ENCODE peak calls at places on chromosomes 12 and 14, in nine cellular contexts. M, I, P, F, R, U, Z, L and G are unnamed samples.
A peak's percentile ranks its signal among the peaks of the same experiment; 100 is the strongest.

GRCh38 chr14:39102969-39103957 is at the start of gene SEC23A:
- DNase-seq in P (peak; percentile 75), M (peak; percentile 89), I (peak; percentile 85), L (peak; percentile 75), R (peak; percentile 99), U (peak; percentile 95), Z (peak; percentile 94), F (peak; percentile 92), G (peak; percentile 87)

GRCh38 chr12:22729898-22730443 is 105.0 kb downstream of the ETNK1 start:
- DNase-seq in L (no peak), M (no peak), F (no peak), U (no peak), I (no peak), R (no peak), Z (no peak), P (no peak), G (no peak)

GRCh38 chr12:51028126-51028810 is 2.1 kb upstream of the SLC11A2 start:
- DNase-seq in U (no peak), F (no peak), M (no peak), P (peak; percentile 36), I (no peak), L (peak; percentile 84), R (peak; percentile 70), Z (peak; percentile 21), G (no peak)

GRCh38 chr12:94831081-94831747 is 172.3 kb downstream of the NDUFA12 start:
- DNase-seq in M (no peak), I (no peak), R (no peak), F (no peak), U (no peak), L (no peak), Z (peak; percentile 56), P (no peak), G (no peak)

GRCh38 chr12:106794369-106794768 is 19.9 kb downstream of the RIC8B start:
- DNase-seq in R (no peak), U (no peak), L (no peak), M (no peak), I (no peak), Z (no peak), F (no peak), P (no peak), G (no peak)

GRCh38 chr12:65816086-65816485 is 8.2 kb upstream of the HMGA2 start:
- DNase-seq in R (no peak), Z (no peak), P (no peak), U (no peak), L (no peak), I (no peak), M (no peak), F (no peak), G (no peak)

GRCh38 chr12:58966939-58967338 is 46.6 kb upstream of the LRIG3 start:
- DNase-seq in P (no peak), M (no peak), F (no peak), Z (no peak), L (no peak), U (no peak), R (no peak), I (no peak), G (no peak)

GRCh38 chr14:22296722-22297121 is 292.3 kb downstream of the DAD1 start:
- DNase-seq in F (no peak), R (peak; percentile 76), L (no peak), Z (no peak), I (no peak), U (no peak), P (no peak), M (no peak), G (no peak)

GRCh38 chr12:124995200-124995961 is 1.9 kb downstream of the BRI3BP start:
- DNase-seq in R (no peak), L (peak; percentile 56), P (no peak), M (no peak), U (no peak), I (no peak), Z (peak; percentile 38), F (no peak), G (no peak)

GRCh38 chr12:1878214-1878613 is 40.2 kb downstream of the CACNA2D4 start:
- DNase-seq in R (no peak), U (no peak), Z (no peak), M (no peak), P (no peak), F (no peak), L (no peak), I (no peak), G (peak; percentile 2)

GRCh38 chr12:115132145-115132544 is 448.2 kb upstream of the TBX3 start:
- DNase-seq in U (no peak), F (no peak), I (no peak), M (no peak), L (no peak), R (no peak), P (no peak), Z (no peak), G (no peak)

GRCh38 chr14:47148686-47149085 is 497.1 kb upstream of the RPL10L start:
- DNase-seq in F (no peak), U (no peak), M (no peak), R (no peak), Z (no peak), L (no peak), I (no peak), P (no peak), G (no peak)

GRCh38 chr12:51705450-51705849 is 114.4 kb downstream of the SCN8A start:
- DNase-seq in R (no peak), M (no peak), P (no peak), F (no peak), I (no peak), L (no peak), U (no peak), Z (no peak), G (no peak)

GRCh38 chr12:113136128-113136989 is 798 bp upstream of the RASAL1 start:
- DNase-seq in M (no peak), L (peak; percentile 51), R (no peak), P (no peak), F (peak; percentile 50), I (no peak), U (no peak), Z (peak; percentile 64), G (peak; percentile 50)

GRCh38 chr14:73173092-73173735 is 36.9 kb downstream of the PSEN1 start:
- DNase-seq in R (peak; percentile 24), Z (no peak), I (no peak), P (peak; percentile 18), U (no peak), L (peak; percentile 32), F (no peak), M (no peak), G (peak; percentile 35)

GRCh38 chr14:75822522-75823288 is 159.1 kb downstream of the TGFB3 start:
- DNase-seq in L (no peak), I (no peak), F (no peak), Z (no peak), M (no peak), P (no peak), U (peak; percentile 69), R (no peak), G (no peak)

GRCh38 chr12:125111403-125111802 is 46.2 kb downstream of the AACS start:
- DNase-seq in R (no peak), F (no peak), P (no peak), L (peak; percentile 53), I (no peak), M (no peak), U (no peak), Z (no peak), G (no peak)

GRCh38 chr12:81792666-81793065 is 33.5 kb upstream of the PPFIA2 start:
- DNase-seq in F (no peak), R (no peak), L (no peak), U (no peak), I (no peak), Z (no peak), M (no peak), P (no peak), G (no peak)

GRCh38 chr14:64707661-64708060 is 3.4 kb downstream of the PLEKHG3 start:
- DNase-seq in L (no peak), P (peak; percentile 75), U (peak; percentile 38), F (no peak), I (no peak), R (peak; percentile 81), Z (peak; percentile 53), M (no peak), G (no peak)

GRCh38 chr14:24921903-24922302 is 128.0 kb downstream of the STXBP6 start:
- DNase-seq in R (no peak), I (no peak), L (no peak), P (no peak), U (no peak), F (no peak), M (no peak), Z (no peak), G (no peak)

GRCh38 chr12:89350661-89351488 is 1.4 kb downstream of the DUSP6 start:
- DNase-seq in M (no peak), I (no peak), Z (peak; percentile 33), P (no peak), R (no peak), U (peak; percentile 69), F (no peak), L (no peak), G (no peak)

GRCh38 chr12:58346032-58346632 is 404.8 kb downstream of the ATP23 start:
- DNase-seq in F (no peak), I (no peak), P (peak; percentile 30), M (no peak), L (peak; percentile 17), R (peak; percentile 4), Z (no peak), U (no peak), G (peak; percentile 25)

GRCh38 chr12:76764856-76765255 is 941 bp downstream of the ZDHHC17 start:
- DNase-seq in I (no peak), Z (peak; percentile 10), F (no peak), L (peak; percentile 37), P (no peak), M (no peak), U (no peak), R (peak; percentile 4), G (peak; percentile 7)
- TF ChIP-seq EP300 in I (no peak), Z (no peak), F (no peak), L (no peak), P (no peak), M (no peak), U (no peak), R (no peak), G (no peak)

GRCh38 chr12:6554990-6555691 is 701 bp downstream of the IFFO1 start:
- DNase-seq in R (no peak), P (no peak), F (no peak), L (no peak), M (no peak), I (no peak), U (no peak), Z (no peak), G (peak; percentile 77)
- TF ChIP-seq EP300 in R (no peak), P (no peak), F (no peak), L (no peak), M (no peak), I (no peak), U (no peak), Z (no peak), G (no peak)

GRCh38 chr12:84276215-84276614 is 636.4 kb downstream of the SLC6A15 start:
- DNase-seq in U (no peak), I (no peak), M (no peak), R (no peak), P (no peak), F (no peak), Z (no peak), L (no peak), G (peak; percentile 7)
- TF ChIP-seq EP300 in U (no peak), I (no peak), M (no peak), R (no peak), P (no peak), F (no peak), Z (no peak), L (no peak), G (peak; percentile 49)

GRCh38 chr12:96698965-96699364 is 208.1 kb upstream of the NEDD1 start:
- DNase-seq in F (no peak), L (peak; percentile 20), I (no peak), U (no peak), P (no peak), Z (peak; percentile 9), M (no peak), R (no peak), G (no peak)

GRCh38 chr12:96698521-96698920 is 208.5 kb upstream of the NEDD1 start:
- DNase-seq in I (no peak), L (peak; percentile 8), R (peak; percentile 6), M (no peak), U (no peak), Z (no peak), F (no peak), P (no peak), G (no peak)
- TF ChIP-seq EP300 in I (no peak), L (no peak), R (no peak), M (no peak), U (no peak), Z (no peak), F (no peak), P (no peak), G (no peak)